ENCODE peak calls at places on chromosomes 16 and 17, in nine cellular contexts. One of them, this sample, is unnamed.

GRCh38 chr16:69003500-69003899 is 102.0 kb upstream of the HAS3 start:
- DNase-seq in naive thymus-derived CD8-positive, alpha-beta T cell: no peak
- DNase-seq in memory B cell: no peak
- DNase-seq in anterior cingulate cortex: no peak
- DNase-seq in HFF-Myc: no peak
- DNase-seq in cardiac fibroblast: peak; percentile 13
- DNase-seq in kidney epithelial cell: no peak
- DNase-seq in GM04504: no peak
- DNase-seq in pons: no peak
- DNase-seq in this sample: no peak

GRCh38 chr16:26963109-26963508 is 103.6 kb upstream of the C16orf82 start:
- DNase-seq in naive thymus-derived CD8-positive, alpha-beta T cell: no peak
- DNase-seq in memory B cell: no peak
- DNase-seq in anterior cingulate cortex: no peak
- DNase-seq in HFF-Myc: no peak
- DNase-seq in cardiac fibroblast: peak; percentile 9
- DNase-seq in kidney epithelial cell: no peak
- DNase-seq in GM04504: no peak
- DNase-seq in pons: no peak
- DNase-seq in this sample: no peak

GRCh38 chr17:4721203-4722135 is 9.8 kb upstream of the MED11 start:
- DNase-seq in naive thymus-derived CD8-positive, alpha-beta T cell: no peak
- DNase-seq in memory B cell: peak; percentile 33
- DNase-seq in anterior cingulate cortex: no peak
- DNase-seq in HFF-Myc: no peak
- DNase-seq in cardiac fibroblast: peak; percentile 37
- DNase-seq in kidney epithelial cell: no peak
- DNase-seq in GM04504: no peak
- DNase-seq in pons: no peak
- DNase-seq in this sample: no peak

GRCh38 chr16:8355714-8356113 is 234.6 kb downstream of the TMEM114 start:
- DNase-seq in naive thymus-derived CD8-positive, alpha-beta T cell: no peak
- DNase-seq in memory B cell: no peak
- DNase-seq in anterior cingulate cortex: no peak
- DNase-seq in HFF-Myc: no peak
- DNase-seq in cardiac fibroblast: no peak
- DNase-seq in kidney epithelial cell: no peak
- DNase-seq in GM04504: no peak
- DNase-seq in pons: peak; percentile 38
- DNase-seq in this sample: no peak

GRCh38 chr17:68399638-68400403 is 57.5 kb downstream of the WIPI1 start:
- DNase-seq in naive thymus-derived CD8-positive, alpha-beta T cell: no peak
- DNase-seq in memory B cell: no peak
- DNase-seq in anterior cingulate cortex: no peak
- DNase-seq in HFF-Myc: no peak
- DNase-seq in cardiac fibroblast: peak; percentile 84
- DNase-seq in kidney epithelial cell: no peak
- DNase-seq in GM04504: no peak
- DNase-seq in pons: no peak
- DNase-seq in this sample: no peak

GRCh38 chr16:27595993-27596392 is 46.0 kb downstream of the KATNIP start:
- DNase-seq in naive thymus-derived CD8-positive, alpha-beta T cell: no peak
- DNase-seq in memory B cell: no peak
- DNase-seq in anterior cingulate cortex: no peak
- DNase-seq in HFF-Myc: no peak
- DNase-seq in cardiac fibroblast: peak; percentile 28
- DNase-seq in kidney epithelial cell: no peak
- DNase-seq in GM04504: no peak
- DNase-seq in pons: no peak
- DNase-seq in this sample: no peak

GRCh38 chr16:21590791-21591190 is 8.6 kb upstream of the METTL9 start:
- DNase-seq in naive thymus-derived CD8-positive, alpha-beta T cell: no peak
- DNase-seq in memory B cell: no peak
- DNase-seq in anterior cingulate cortex: no peak
- DNase-seq in HFF-Myc: no peak
- DNase-seq in cardiac fibroblast: peak; percentile 33
- DNase-seq in kidney epithelial cell: no peak
- DNase-seq in GM04504: no peak
- DNase-seq in pons: no peak
- DNase-seq in this sample: no peak

GRCh38 chr16:67807148-67807682 is 526 bp downstream of the TSNAXIP1 start:
- DNase-seq in naive thymus-derived CD8-positive, alpha-beta T cell: no peak
- DNase-seq in memory B cell: no peak
- DNase-seq in anterior cingulate cortex: no peak
- DNase-seq in HFF-Myc: no peak
- DNase-seq in cardiac fibroblast: no peak
- DNase-seq in kidney epithelial cell: no peak
- DNase-seq in GM04504: no peak
- DNase-seq in pons: no peak
- DNase-seq in this sample: no peak

GRCh38 chr17:77307479-77308198 is 166.9 kb downstream of the SEC14L1 start:
- DNase-seq in naive thymus-derived CD8-positive, alpha-beta T cell: no peak
- DNase-seq in memory B cell: no peak
- DNase-seq in anterior cingulate cortex: no peak
- DNase-seq in HFF-Myc: no peak
- DNase-seq in cardiac fibroblast: no peak
- DNase-seq in kidney epithelial cell: no peak
- DNase-seq in GM04504: no peak
- DNase-seq in pons: no peak
- DNase-seq in this sample: no peak

GRCh38 chr16:20026673-20027072 is 47.0 kb downstream of the GPR139 start:
- DNase-seq in naive thymus-derived CD8-positive, alpha-beta T cell: no peak
- DNase-seq in memory B cell: no peak
- DNase-seq in anterior cingulate cortex: no peak
- DNase-seq in HFF-Myc: no peak
- DNase-seq in cardiac fibroblast: no peak
- DNase-seq in kidney epithelial cell: no peak
- DNase-seq in GM04504: no peak
- DNase-seq in pons: no peak
- DNase-seq in this sample: no peak

GRCh38 chr17:708132-708531 is 6.5 kb downstream of the VPS53 start:
- DNase-seq in naive thymus-derived CD8-positive, alpha-beta T cell: no peak
- DNase-seq in memory B cell: no peak
- DNase-seq in anterior cingulate cortex: no peak
- DNase-seq in HFF-Myc: no peak
- DNase-seq in cardiac fibroblast: no peak
- DNase-seq in kidney epithelial cell: no peak
- DNase-seq in GM04504: no peak
- DNase-seq in pons: no peak
- DNase-seq in this sample: no peak

GRCh38 chr16:19757762-19758595 is 39.9 kb downstream of the IQCK start:
- DNase-seq in naive thymus-derived CD8-positive, alpha-beta T cell: no peak
- DNase-seq in memory B cell: no peak
- DNase-seq in anterior cingulate cortex: peak; percentile 36
- DNase-seq in HFF-Myc: no peak
- DNase-seq in cardiac fibroblast: no peak
- DNase-seq in kidney epithelial cell: no peak
- DNase-seq in GM04504: no peak
- DNase-seq in pons: peak; percentile 96
- DNase-seq in this sample: no peak

GRCh38 chr17:31653710-31654109 is 205.3 kb downstream of the COPRS start:
- DNase-seq in naive thymus-derived CD8-positive, alpha-beta T cell: no peak
- DNase-seq in memory B cell: no peak
- DNase-seq in anterior cingulate cortex: no peak
- DNase-seq in HFF-Myc: no peak
- DNase-seq in cardiac fibroblast: peak; percentile 19
- DNase-seq in kidney epithelial cell: no peak
- DNase-seq in GM04504: no peak
- DNase-seq in pons: no peak
- DNase-seq in this sample: no peak

GRCh38 chr17:66468241-66469087 is 166.1 kb downstream of the PRKCA start:
- DNase-seq in naive thymus-derived CD8-positive, alpha-beta T cell: no peak
- DNase-seq in memory B cell: no peak
- DNase-seq in anterior cingulate cortex: no peak
- DNase-seq in HFF-Myc: no peak
- DNase-seq in cardiac fibroblast: peak; percentile 42
- DNase-seq in kidney epithelial cell: no peak
- DNase-seq in GM04504: no peak
- DNase-seq in pons: peak; percentile 88
- DNase-seq in this sample: no peak

GRCh38 chr17:6712058-6712853 is 913 bp downstream of the SLC13A5 start:
- DNase-seq in naive thymus-derived CD8-positive, alpha-beta T cell: no peak
- DNase-seq in memory B cell: no peak
- DNase-seq in anterior cingulate cortex: peak; percentile 46
- DNase-seq in HFF-Myc: no peak
- DNase-seq in cardiac fibroblast: peak; percentile 6
- DNase-seq in kidney epithelial cell: peak; percentile 7
- DNase-seq in GM04504: no peak
- DNase-seq in pons: peak; percentile 47
- DNase-seq in this sample: no peak

GRCh38 chr17:36722903-36723263 is 121.5 kb downstream of the MRM1 start:
- DNase-seq in naive thymus-derived CD8-positive, alpha-beta T cell: no peak
- DNase-seq in memory B cell: no peak
- DNase-seq in anterior cingulate cortex: no peak
- DNase-seq in HFF-Myc: no peak
- DNase-seq in cardiac fibroblast: no peak
- DNase-seq in kidney epithelial cell: no peak
- DNase-seq in GM04504: no peak
- DNase-seq in pons: no peak
- DNase-seq in this sample: no peak

GRCh38 chr17:42598905-42599304 is 10.3 kb downstream of the RETREG3 start:
- DNase-seq in naive thymus-derived CD8-positive, alpha-beta T cell: no peak
- DNase-seq in memory B cell: no peak
- DNase-seq in anterior cingulate cortex: no peak
- DNase-seq in HFF-Myc: no peak
- DNase-seq in cardiac fibroblast: peak; percentile 25
- DNase-seq in kidney epithelial cell: no peak
- DNase-seq in GM04504: no peak
- DNase-seq in pons: no peak
- DNase-seq in this sample: no peak

GRCh38 chr17:82217530-82218204 is 5.0 kb upstream of the CCDC57 start:
- DNase-seq in naive thymus-derived CD8-positive, alpha-beta T cell: no peak
- DNase-seq in memory B cell: no peak
- DNase-seq in anterior cingulate cortex: no peak
- DNase-seq in HFF-Myc: no peak
- DNase-seq in cardiac fibroblast: peak; percentile 94
- DNase-seq in kidney epithelial cell: no peak
- DNase-seq in GM04504: peak; percentile 81
- DNase-seq in pons: no peak
- DNase-seq in this sample: peak; percentile 81

GRCh38 chr17:61294777-61295176 is 104.9 kb upstream of the TBX2 start:
- DNase-seq in naive thymus-derived CD8-positive, alpha-beta T cell: no peak
- DNase-seq in memory B cell: no peak
- DNase-seq in anterior cingulate cortex: no peak
- DNase-seq in HFF-Myc: no peak
- DNase-seq in cardiac fibroblast: peak; percentile 82
- DNase-seq in kidney epithelial cell: peak; percentile 54
- DNase-seq in GM04504: no peak
- DNase-seq in pons: no peak
- DNase-seq in this sample: no peak

GRCh38 chr16:81532491-81533174 is 88.0 kb downstream of the CMIP start:
- DNase-seq in naive thymus-derived CD8-positive, alpha-beta T cell: no peak
- DNase-seq in memory B cell: no peak
- DNase-seq in anterior cingulate cortex: no peak
- DNase-seq in HFF-Myc: no peak
- DNase-seq in cardiac fibroblast: no peak
- DNase-seq in kidney epithelial cell: peak; percentile 82
- DNase-seq in GM04504: no peak
- DNase-seq in pons: no peak
- DNase-seq in this sample: no peak

GRCh38 chr17:51869387-51869786 is 289.1 kb downstream of the CA10 start:
- DNase-seq in naive thymus-derived CD8-positive, alpha-beta T cell: no peak
- DNase-seq in memory B cell: no peak
- DNase-seq in anterior cingulate cortex: no peak
- DNase-seq in HFF-Myc: no peak
- DNase-seq in cardiac fibroblast: peak; percentile 19
- DNase-seq in kidney epithelial cell: no peak
- DNase-seq in GM04504: peak; percentile 1
- DNase-seq in pons: no peak
- DNase-seq in this sample: no peak

GRCh38 chr17:11598274-11599221 is at the start of gene DNAH9:
- DNase-seq in naive thymus-derived CD8-positive, alpha-beta T cell: no peak
- DNase-seq in memory B cell: no peak
- DNase-seq in anterior cingulate cortex: peak; percentile 86
- DNase-seq in HFF-Myc: peak; percentile 0
- DNase-seq in cardiac fibroblast: peak; percentile 49
- DNase-seq in kidney epithelial cell: peak; percentile 77
- DNase-seq in GM04504: no peak
- DNase-seq in pons: peak; percentile 92
- DNase-seq in this sample: no peak

GRCh38 chr17:32563583-32563982 is 76.8 kb downstream of the CDK5R1 start:
- DNase-seq in naive thymus-derived CD8-positive, alpha-beta T cell: no peak
- DNase-seq in memory B cell: no peak
- DNase-seq in anterior cingulate cortex: no peak
- DNase-seq in HFF-Myc: no peak
- DNase-seq in cardiac fibroblast: no peak
- DNase-seq in kidney epithelial cell: no peak
- DNase-seq in GM04504: no peak
- DNase-seq in pons: no peak
- DNase-seq in this sample: no peak

GRCh38 chr17:36524428-36524876 is 10.2 kb downstream of the MYO19 start:
- DNase-seq in naive thymus-derived CD8-positive, alpha-beta T cell: no peak
- DNase-seq in memory B cell: no peak
- DNase-seq in anterior cingulate cortex: no peak
- DNase-seq in HFF-Myc: no peak
- DNase-seq in cardiac fibroblast: peak; percentile 12
- DNase-seq in kidney epithelial cell: no peak
- DNase-seq in GM04504: no peak
- DNase-seq in pons: no peak
- DNase-seq in this sample: no peak

GRCh38 chr16:11407047-11407982 is 62.1 kb downstream of the RMI2 start:
- DNase-seq in naive thymus-derived CD8-positive, alpha-beta T cell: peak; percentile 53
- DNase-seq in memory B cell: peak; percentile 72
- DNase-seq in anterior cingulate cortex: peak; percentile 22
- DNase-seq in HFF-Myc: peak; percentile 61
- DNase-seq in cardiac fibroblast: peak; percentile 84
- DNase-seq in kidney epithelial cell: no peak
- DNase-seq in GM04504: peak; percentile 46
- DNase-seq in pons: peak; percentile 77
- DNase-seq in this sample: peak; percentile 58

GRCh38 chr17:80036715-80037477 is 454 bp downstream of the CCDC40 start:
- DNase-seq in naive thymus-derived CD8-positive, alpha-beta T cell: peak; percentile 33
- DNase-seq in memory B cell: peak; percentile 16
- DNase-seq in anterior cingulate cortex: peak; percentile 38
- DNase-seq in HFF-Myc: no peak
- DNase-seq in cardiac fibroblast: peak; percentile 39
- DNase-seq in kidney epithelial cell: no peak
- DNase-seq in GM04504: no peak
- DNase-seq in pons: peak; percentile 12
- DNase-seq in this sample: no peak

GRCh38 chr17:63589646-63590045 is 11.0 kb upstream of the TACO1 start:
- DNase-seq in naive thymus-derived CD8-positive, alpha-beta T cell: no peak
- DNase-seq in memory B cell: no peak
- DNase-seq in anterior cingulate cortex: no peak
- DNase-seq in HFF-Myc: no peak
- DNase-seq in cardiac fibroblast: no peak
- DNase-seq in kidney epithelial cell: no peak
- DNase-seq in GM04504: no peak
- DNase-seq in pons: no peak
- DNase-seq in this sample: no peak

GRCh38 chr16:22788190-22788530 is 25.8 kb upstream of the HS3ST2 start:
- DNase-seq in naive thymus-derived CD8-positive, alpha-beta T cell: no peak
- DNase-seq in memory B cell: no peak
- DNase-seq in anterior cingulate cortex: no peak
- DNase-seq in HFF-Myc: no peak
- DNase-seq in cardiac fibroblast: no peak
- DNase-seq in kidney epithelial cell: no peak
- DNase-seq in GM04504: no peak
- DNase-seq in pons: no peak
- DNase-seq in this sample: no peak

GRCh38 chr16:30527635-30528178 is 1.3 kb upstream of the ZNF768 start:
- DNase-seq in naive thymus-derived CD8-positive, alpha-beta T cell: no peak
- DNase-seq in memory B cell: peak; percentile 61
- DNase-seq in anterior cingulate cortex: no peak
- DNase-seq in HFF-Myc: no peak
- DNase-seq in cardiac fibroblast: no peak
- DNase-seq in kidney epithelial cell: no peak
- DNase-seq in GM04504: no peak
- DNase-seq in pons: peak; percentile 72
- DNase-seq in this sample: no peak

This sample was measured in HS-5.